ENCODE peak calls at places on chromosomes 12 and 14, in four cellular contexts. One of them, this sample, is unnamed.

GRCh38 chr12:111451649-111452129 is 46.0 kb downstream of the SH2B3 start:
- DNase-seq in type B pancreatic cell: peak
- DNase-seq in PC-3: peak
- DNase-seq in stimulated activated CD4-positive, alpha-beta T cell treated with anti-CD3 and anti-CD28 coated beads, Interleukin-12 subunit alpha, Interleukin-12 subunit beta, amount 100 ng/mL, for 24 hours: no peak
- DNase-seq in this sample: peak

GRCh38 chr14:50225974-50226297 is 5.4 kb downstream of the SOS2 start:
- DNase-seq in type B pancreatic cell: no peak
- DNase-seq in stimulated activated CD4-positive, alpha-beta T cell treated with anti-CD3 and anti-CD28 coated beads, Interleukin-12 subunit alpha, Interleukin-12 subunit beta, amount 100 ng/mL, for 24 hours: no peak
- DNase-seq in PC-3: no peak
- DNase-seq in this sample: no peak

GRCh38 chr12:1855241-1855640 is 34.9 kb downstream of the LRTM2 start:
- DNase-seq in PC-3: no peak
- DNase-seq in type B pancreatic cell: no peak
- DNase-seq in stimulated activated CD4-positive, alpha-beta T cell treated with anti-CD3 and anti-CD28 coated beads, Interleukin-12 subunit alpha, Interleukin-12 subunit beta, amount 100 ng/mL, for 24 hours: no peak
- DNase-seq in this sample: no peak

GRCh38 chr14:69715725-69716482 is 51.0 kb upstream of the SRSF5 start:
- DNase-seq in stimulated activated CD4-positive, alpha-beta T cell treated with anti-CD3 and anti-CD28 coated beads, Interleukin-12 subunit alpha, Interleukin-12 subunit beta, amount 100 ng/mL, for 24 hours: no peak
- DNase-seq in PC-3: no peak
- DNase-seq in type B pancreatic cell: no peak
- DNase-seq in this sample: no peak

GRCh38 chr14:69268763-69269162 is 8.8 kb downstream of the GALNT16 start:
- DNase-seq in PC-3: peak
- DNase-seq in stimulated activated CD4-positive, alpha-beta T cell treated with anti-CD3 and anti-CD28 coated beads, Interleukin-12 subunit alpha, Interleukin-12 subunit beta, amount 100 ng/mL, for 24 hours: no peak
- DNase-seq in type B pancreatic cell: no peak
- DNase-seq in this sample: no peak

GRCh38 chr12:82740129-82741000 is 53.7 kb downstream of the TMTC2 start:
- DNase-seq in type B pancreatic cell: no peak
- DNase-seq in PC-3: peak
- DNase-seq in stimulated activated CD4-positive, alpha-beta T cell treated with anti-CD3 and anti-CD28 coated beads, Interleukin-12 subunit alpha, Interleukin-12 subunit beta, amount 100 ng/mL, for 24 hours: no peak
- DNase-seq in this sample: no peak

GRCh38 chr14:36805116-36805515 is 143.5 kb downstream of the PAX9 start:
- DNase-seq in type B pancreatic cell: no peak
- DNase-seq in stimulated activated CD4-positive, alpha-beta T cell treated with anti-CD3 and anti-CD28 coated beads, Interleukin-12 subunit alpha, Interleukin-12 subunit beta, amount 100 ng/mL, for 24 hours: no peak
- DNase-seq in PC-3: no peak
- DNase-seq in this sample: no peak

GRCh38 chr12:68317047-68317667 is 15.0 kb downstream of the MDM1 start:
- DNase-seq in stimulated activated CD4-positive, alpha-beta T cell treated with anti-CD3 and anti-CD28 coated beads, Interleukin-12 subunit alpha, Interleukin-12 subunit beta, amount 100 ng/mL, for 24 hours: peak
- DNase-seq in type B pancreatic cell: no peak
- DNase-seq in PC-3: peak
- DNase-seq in this sample: peak

GRCh38 chr14:54784060-54784459 is 118.6 kb downstream of the GCH1 start:
- DNase-seq in stimulated activated CD4-positive, alpha-beta T cell treated with anti-CD3 and anti-CD28 coated beads, Interleukin-12 subunit alpha, Interleukin-12 subunit beta, amount 100 ng/mL, for 24 hours: no peak
- DNase-seq in PC-3: no peak
- DNase-seq in type B pancreatic cell: no peak
- DNase-seq in this sample: no peak

GRCh38 chr14:61171687-61172086 is 109.5 kb downstream of the TMEM30B start:
- DNase-seq in stimulated activated CD4-positive, alpha-beta T cell treated with anti-CD3 and anti-CD28 coated beads, Interleukin-12 subunit alpha, Interleukin-12 subunit beta, amount 100 ng/mL, for 24 hours: no peak
- DNase-seq in type B pancreatic cell: no peak
- DNase-seq in PC-3: no peak
- DNase-seq in this sample: no peak

GRCh38 chr12:53101931-53102781 is 1.1 kb upstream of the SOAT2 start:
- DNase-seq in PC-3: no peak
- DNase-seq in stimulated activated CD4-positive, alpha-beta T cell treated with anti-CD3 and anti-CD28 coated beads, Interleukin-12 subunit alpha, Interleukin-12 subunit beta, amount 100 ng/mL, for 24 hours: no peak
- DNase-seq in type B pancreatic cell: no peak
- DNase-seq in this sample: peak

GRCh38 chr12:119090276-119090675 is 88.5 kb upstream of the HSPB8 start:
- DNase-seq in PC-3: no peak
- DNase-seq in type B pancreatic cell: no peak
- DNase-seq in stimulated activated CD4-positive, alpha-beta T cell treated with anti-CD3 and anti-CD28 coated beads, Interleukin-12 subunit alpha, Interleukin-12 subunit beta, amount 100 ng/mL, for 24 hours: no peak
- DNase-seq in this sample: no peak

GRCh38 chr12:107431942-107432341 is 253.7 kb upstream of the PWP1 start:
- DNase-seq in stimulated activated CD4-positive, alpha-beta T cell treated with anti-CD3 and anti-CD28 coated beads, Interleukin-12 subunit alpha, Interleukin-12 subunit beta, amount 100 ng/mL, for 24 hours: no peak
- DNase-seq in PC-3: no peak
- DNase-seq in type B pancreatic cell: no peak
- DNase-seq in this sample: no peak

GRCh38 chr12:31362759-31363415 is 36.9 kb upstream of the SINHCAF start:
- DNase-seq in stimulated activated CD4-positive, alpha-beta T cell treated with anti-CD3 and anti-CD28 coated beads, Interleukin-12 subunit alpha, Interleukin-12 subunit beta, amount 100 ng/mL, for 24 hours: peak
- DNase-seq in PC-3: peak
- DNase-seq in type B pancreatic cell: no peak
- DNase-seq in this sample: peak

GRCh38 chr12:50066402-50066801 is 9.0 kb downstream of the ASIC1 start:
- DNase-seq in type B pancreatic cell: no peak
- DNase-seq in stimulated activated CD4-positive, alpha-beta T cell treated with anti-CD3 and anti-CD28 coated beads, Interleukin-12 subunit alpha, Interleukin-12 subunit beta, amount 100 ng/mL, for 24 hours: no peak
- DNase-seq in PC-3: no peak
- DNase-seq in this sample: no peak

GRCh38 chr14:38387821-38388220 is 131.9 kb upstream of the CLEC14A start:
- DNase-seq in stimulated activated CD4-positive, alpha-beta T cell treated with anti-CD3 and anti-CD28 coated beads, Interleukin-12 subunit alpha, Interleukin-12 subunit beta, amount 100 ng/mL, for 24 hours: no peak
- DNase-seq in PC-3: no peak
- DNase-seq in type B pancreatic cell: no peak
- DNase-seq in this sample: no peak

GRCh38 chr12:129075451-129076208 is 222.4 kb downstream of the GLT1D1 start:
- DNase-seq in PC-3: no peak
- DNase-seq in stimulated activated CD4-positive, alpha-beta T cell treated with anti-CD3 and anti-CD28 coated beads, Interleukin-12 subunit alpha, Interleukin-12 subunit beta, amount 100 ng/mL, for 24 hours: no peak
- DNase-seq in type B pancreatic cell: no peak
- DNase-seq in this sample: no peak